ENCODE peak calls at places on chromosomes 1 and 21, in nine cellular contexts. V is NCI-H1092 treated with DMSO at 0.1 percent for 48 hours, O is nephron progenitor cell, Z is cardiac muscle cell, T is right atrium auricular region, R is ovary, F is foreskin fibroblast, J is WTC11, S is pancreas. U is an unnamed sample.

GRCh38 chr21:25188639-25189038 is 418.6 kb downstream of the MRPL39 start:
- DNase-seq in V (no peak), O (no peak), Z (no peak), T (no peak), R (no peak), F (no peak), J (no peak), S (no peak), U (no peak)

GRCh38 chr1:31261916-31262315 is 22.2 kb upstream of the NKAIN1 start:
- DNase-seq in V (no peak), O (no peak), Z (no peak), T (no peak), R (no peak), F (no peak), J (no peak), S (no peak), U (no peak)

GRCh38 chr1:156491151-156491949 is 9.2 kb downstream of the MEF2D start:
- DNase-seq in V (no peak), O (no peak), Z (no peak), T (no peak), R (no peak), F (peak), J (no peak), S (no peak), U (no peak)

GRCh38 chr1:87367549-87367948 is 38.9 kb downstream of the LMO4 start:
- DNase-seq in V (peak), O (no peak), Z (no peak), T (no peak), R (no peak), F (no peak), J (no peak), S (no peak), U (no peak)

GRCh38 chr1:105544475-105544874 is 1512.0 kb upstream of the PRMT6 start:
- DNase-seq in V (no peak), O (no peak), Z (no peak), T (no peak), R (no peak), F (peak), J (no peak), S (no peak), U (no peak)

GRCh38 chr1:54794401-54795099 is 6.6 kb downstream of the TTC22 start:
- DNase-seq in V (no peak), O (no peak), Z (no peak), T (no peak), R (no peak), F (peak), J (no peak), S (no peak), U (no peak)

GRCh38 chr1:118461154-118461553 is 276.1 kb upstream of the SPAG17 start:
- DNase-seq in V (no peak), O (no peak), Z (no peak), T (no peak), R (no peak), F (no peak), J (no peak), S (no peak), U (no peak)

GRCh38 chr1:98203461-98203860 is 282.6 kb upstream of the DPYD start:
- DNase-seq in V (no peak), O (no peak), Z (no peak), T (no peak), R (no peak), F (peak), J (no peak), S (no peak), U (no peak)

GRCh38 chr1:229410692-229411433 is 23.0 kb downstream of the ACTA1 start:
- DNase-seq in V (peak), O (no peak), Z (peak), T (peak), R (peak), F (peak), J (peak), S (peak), U (peak)

GRCh38 chr1:169894424-169895145 is 889 bp upstream of the SCYL3 start:
- DNase-seq in V (no peak), O (no peak), Z (no peak), T (no peak), R (peak), F (no peak), J (no peak), S (no peak), U (no peak)

GRCh38 chr1:155801149-155801548 is 55.9 kb downstream of the GON4L start:
- DNase-seq in V (no peak), O (no peak), Z (no peak), T (no peak), R (no peak), F (peak), J (no peak), S (no peak), U (no peak)

GRCh38 chr1:204637985-204638356 is 47.6 kb downstream of the LRRN2 start:
- DNase-seq in V (peak), O (no peak), Z (no peak), T (no peak), R (no peak), F (no peak), J (no peak), S (no peak), U (no peak)